ENCODE peak calls at places on chromosomes 16 and 17, in six cellular contexts. F, O, P, C, V and N are unnamed samples.

GRCh38 chr16:78551487-78552085 is 452.1 kb downstream of the WWOX start:
- DNase-seq in P (no peak), V (no peak), F (no peak), C (no peak), O (no peak), N (no peak)

GRCh38 chr17:72366626-72367025 is 245.8 kb downstream of the SOX9 start:
- DNase-seq in O (no peak), C (no peak), V (no peak), P (no peak), F (no peak), N (no peak)

GRCh38 chr16:51107742-51108141 is 43.3 kb downstream of the SALL1 start:
- DNase-seq in C (no peak), O (no peak), F (no peak), P (no peak), V (no peak), N (no peak)

GRCh38 chr16:87324411-87325275 is 7.5 kb upstream of the C16orf95 start:
- DNase-seq in O (no peak), P (peak; percentile 21), F (peak; percentile 72), C (peak; percentile 77), V (peak; percentile 10), N (no peak)

GRCh38 chr16:3668626-3669025 is 14.1 kb downstream of the DNASE1 start:
- DNase-seq in F (peak; percentile 33), V (no peak), O (no peak), C (no peak), P (no peak), N (no peak)

GRCh38 chr17:59893617-59894100 is 738 bp downstream of the RPS6KB1 start:
- DNase-seq in C (peak; percentile 48), P (peak; percentile 39), V (peak; percentile 21), O (no peak), F (no peak), N (no peak)

GRCh38 chr16:3063617-3064389 is 1.6 kb upstream of the IL32 start:
- DNase-seq in P (no peak), V (no peak), C (no peak), F (no peak), O (no peak), N (no peak)

GRCh38 chr17:37344519-37344918 is 31.3 kb upstream of the C17orf78 start:
- DNase-seq in P (no peak), V (no peak), O (no peak), F (no peak), C (no peak), N (no peak)

GRCh38 chr16:30775131-30775380 is 11.9 kb downstream of the ZNF629 start:
- DNase-seq in O (no peak), P (no peak), V (no peak), C (no peak), F (no peak), N (no peak)

GRCh38 chr17:42438600-42439567 is 15.8 kb upstream of the CAVIN1 start:
- DNase-seq in O (no peak), V (no peak), F (no peak), C (no peak), P (no peak), N (no peak)

GRCh38 chr16:8847623-8848022 is 21.2 kb downstream of the CARHSP1 start:
- DNase-seq in O (no peak), V (no peak), P (no peak), C (no peak), F (no peak), N (no peak)

GRCh38 chr16:14186007-14186953 is 115.2 kb downstream of the MRTFB start:
- DNase-seq in C (no peak), P (peak; percentile 46), F (no peak), O (no peak), V (peak; percentile 92), N (peak; percentile 31)

GRCh38 chr17:7326186-7326585 is 2.9 kb downstream of the NEURL4 start:
- DNase-seq in P (no peak), V (no peak), C (no peak), O (no peak), F (no peak), N (no peak)

GRCh38 chr17:76641501-76641900 is 2.1 kb downstream of the ST6GALNAC1 start:
- DNase-seq in C (peak; percentile 71), O (no peak), V (peak; percentile 8), F (no peak), P (peak; percentile 98), N (no peak)

GRCh38 chr16:51535591-51535990 is 384.5 kb upstream of the SALL1 start:
- DNase-seq in P (no peak), C (no peak), V (no peak), O (no peak), F (no peak), N (no peak)

GRCh38 chr17:71633391-71633849 is 487.4 kb upstream of the SOX9 start:
- DNase-seq in V (peak; percentile 97), P (peak; percentile 98), F (no peak), C (peak; percentile 8), O (peak; percentile 92), N (no peak)

GRCh38 chr16:65414284-65414984 is 292.6 kb upstream of the CDH11 start:
- DNase-seq in O (peak; percentile 30), C (no peak), V (peak; percentile 93), F (no peak), P (peak; percentile 90), N (no peak)

GRCh38 chr17:27776882-27777624 is 23.3 kb downstream of the NOS2 start:
- DNase-seq in C (no peak), O (peak; percentile 17), F (peak; percentile 13), V (no peak), P (peak; percentile 33), N (no peak)

GRCh38 chr17:50917418-50917743 is 51.2 kb upstream of the TOB1 start:
- DNase-seq in V (no peak), P (no peak), O (no peak), C (no peak), F (no peak), N (no peak)

GRCh38 chr17:82296511-82297279 is 20.7 kb downstream of the CD7 start:
- DNase-seq in F (peak; percentile 54), C (no peak), O (no peak), V (no peak), P (peak; percentile 26), N (no peak)

GRCh38 chr17:55462234-55462633 is 40.6 kb upstream of the MMD start:
- DNase-seq in F (no peak), C (no peak), V (no peak), O (no peak), P (no peak), N (no peak)

GRCh38 chr16:66801320-66802105 is at the start of gene TERB1:
- DNase-seq in O (no peak), C (no peak), F (no peak), P (no peak), V (no peak), N (no peak)

GRCh38 chr17:26809033-26809432 is 484.9 kb upstream of the WSB1 start:
- DNase-seq in O (peak; percentile 30), V (peak; percentile 11), C (no peak), P (no peak), F (no peak), N (no peak)

GRCh38 chr17:63826468-63827001 is 696 bp upstream of the PSMC5 start:
- DNase-seq in O (no peak), C (no peak), P (peak; percentile 33), V (peak; percentile 27), F (no peak), N (peak; percentile 27)

GRCh38 chr17:81153340-81153803 is 11.9 kb upstream of the PVALEF start:
- DNase-seq in V (peak; percentile 15), C (no peak), F (peak; percentile 24), P (no peak), O (no peak), N (no peak)

GRCh38 chr16:1125471-1125870 is 27.4 kb upstream of the CACNA1H start:
- DNase-seq in P (peak; percentile 32), C (no peak), O (no peak), V (peak; percentile 72), F (no peak), N (no peak)

GRCh38 chr17:39974433-39974832 is 6.2 kb upstream of the PSMD3 start:
- DNase-seq in F (peak; percentile 61), V (no peak), C (no peak), P (no peak), O (no peak), N (no peak)

GRCh38 chr17:57463103-57463885 is 207.0 kb downstream of the MSI2 start:
- DNase-seq in V (peak; percentile 95), F (no peak), C (peak; percentile 68), P (peak; percentile 73), O (no peak), N (no peak)

GRCh38 chr17:45863857-45864654 is 19.4 kb downstream of the SPPL2C start:
- DNase-seq in C (no peak), V (no peak), F (no peak), O (no peak), P (no peak), N (no peak)

GRCh38 chr16:68075980-68076379 is 9.2 kb upstream of the NFATC3 start:
- DNase-seq in C (no peak), F (no peak), V (no peak), O (no peak), P (no peak), N (no peak)
- H3K4me1 ChIP-seq in C (peaks cover 16% of the 10 kb centered on the region), F (peaks cover 19% of the 10 kb centered on the region), V (peaks cover 8% of the 10 kb centered on the region), O (peaks cover 14% of the 10 kb centered on the region), P (peaks cover 8% of the 10 kb centered on the region), N (peaks cover 43% of the 10 kb centered on the region)

GRCh38 chr17:5793157-5793556 is 208.8 kb upstream of the NLRP1 start:
- DNase-seq in V (no peak), P (no peak), C (no peak), F (no peak), O (no peak), N (no peak)
- TF ChIP-seq CTCF in V (peak; percentile 21), P (peak; percentile 43), C (no peak), F (no peak), O (peak; percentile 6), N (no peak)

GRCh38 chr17:31842416-31843381 is 16.3 kb downstream of the COPRS start:
- DNase-seq in O (no peak), P (peak; percentile 64), F (no peak), V (peak; percentile 78), C (peak; percentile 87), N (peak; percentile 57)
- H3K4me3 ChIP-seq in O (no peak overlapping the region), P (peak overlapping the region; percentile 58), F (no peak overlapping the region), V (peak overlapping the region; percentile 24), C (no peak overlapping the region), N (peak overlapping the region; percentile 52)

GRCh38 chr17:66364508-66365203 is 62.2 kb downstream of the PRKCA start:
- DNase-seq in O (no peak), V (no peak), P (no peak), F (no peak), C (no peak), N (no peak)
- H3K4me1 ChIP-seq in O (no peaks in the 10 kb centered on the region), V (no peaks in the 10 kb centered on the region), P (peaks cover 14% of the 10 kb centered on the region), F (no peaks in the 10 kb centered on the region), C (peaks cover 45% of the 10 kb centered on the region), N (no peaks in the 10 kb centered on the region)

GRCh38 chr16:54779549-54779948 is 151.1 kb upstream of the IRX5 start:
- DNase-seq in P (no peak), O (no peak), F (no peak), V (no peak), C (no peak), N (no peak)
- TF ChIP-seq CTCF in P (no peak), O (no peak), F (no peak), V (no peak), C (no peak), N (no peak)